ENCODE peak calls at places on chromosomes 5 and 9, in ten cellular contexts. One of them, this sample, is unnamed.

GRCh38 chr9:107975426-107976010 is 485.9 kb upstream of the KLF4 start:
- DNase-seq in neuronal stem cell: no peak
- DNase-seq in IMR-90: no peak
- DNase-seq in endothelial cell of umbilical vein: no peak
- DNase-seq in H9: no peak
- DNase-seq in PC-3: no peak
- DNase-seq in H1: no peak
- DNase-seq in HCT116: no peak
- DNase-seq in fibroblast of lung: no peak
- DNase-seq in endodermal cell: no peak
- DNase-seq in this sample: no peak

GRCh38 chr5:11062379-11062778 is 301.3 kb upstream of the DAP start:
- DNase-seq in PC-3: peak
- DNase-seq in neuronal stem cell: no peak
- DNase-seq in H9: no peak
- DNase-seq in HCT116: no peak
- DNase-seq in endodermal cell: no peak
- DNase-seq in H1: no peak
- DNase-seq in fibroblast of lung: peak
- DNase-seq in IMR-90: peak
- DNase-seq in endothelial cell of umbilical vein: no peak
- DNase-seq in this sample: no peak

GRCh38 chr5:43631182-43631910 is 28.4 kb downstream of the NNT start:
- DNase-seq in PC-3: peak
- DNase-seq in HCT116: peak
- DNase-seq in fibroblast of lung: peak
- DNase-seq in IMR-90: peak
- DNase-seq in H1: no peak
- DNase-seq in endothelial cell of umbilical vein: peak
- DNase-seq in H9: peak
- DNase-seq in neuronal stem cell: peak
- DNase-seq in endodermal cell: peak
- DNase-seq in this sample: peak

GRCh38 chr9:126523621-126524111 is 90.1 kb upstream of the LMX1B start:
- DNase-seq in PC-3: no peak
- DNase-seq in fibroblast of lung: no peak
- DNase-seq in endodermal cell: no peak
- DNase-seq in IMR-90: no peak
- DNase-seq in neuronal stem cell: no peak
- DNase-seq in H9: no peak
- DNase-seq in H1: no peak
- DNase-seq in HCT116: no peak
- DNase-seq in endothelial cell of umbilical vein: no peak
- DNase-seq in this sample: peak

GRCh38 chr5:167982-168660 is 23.2 kb upstream of the LRRC14B start:
- DNase-seq in H1: no peak
- DNase-seq in endothelial cell of umbilical vein: peak
- DNase-seq in fibroblast of lung: peak
- DNase-seq in neuronal stem cell: no peak
- DNase-seq in endodermal cell: no peak
- DNase-seq in H9: peak
- DNase-seq in IMR-90: peak
- DNase-seq in PC-3: peak
- DNase-seq in HCT116: no peak
- DNase-seq in this sample: no peak

GRCh38 chr5:100992354-100992753 is 89.3 kb upstream of the ST8SIA4 start:
- DNase-seq in HCT116: no peak
- DNase-seq in fibroblast of lung: no peak
- DNase-seq in endothelial cell of umbilical vein: no peak
- DNase-seq in PC-3: no peak
- DNase-seq in H9: no peak
- DNase-seq in neuronal stem cell: no peak
- DNase-seq in H1: no peak
- DNase-seq in IMR-90: no peak
- DNase-seq in endodermal cell: no peak
- DNase-seq in this sample: no peak

GRCh38 chr5:15926586-15926985 is 253.0 kb downstream of the MARCHF11 start:
- DNase-seq in HCT116: no peak
- DNase-seq in endothelial cell of umbilical vein: no peak
- DNase-seq in endodermal cell: no peak
- DNase-seq in PC-3: no peak
- DNase-seq in H9: no peak
- DNase-seq in fibroblast of lung: peak
- DNase-seq in H1: no peak
- DNase-seq in IMR-90: peak
- DNase-seq in neuronal stem cell: no peak
- DNase-seq in this sample: no peak

GRCh38 chr9:81607593-81608288 is 81.6 kb downstream of the TLE1 start:
- DNase-seq in PC-3: no peak
- DNase-seq in endodermal cell: no peak
- DNase-seq in endothelial cell of umbilical vein: no peak
- DNase-seq in IMR-90: no peak
- DNase-seq in HCT116: no peak
- DNase-seq in neuronal stem cell: no peak
- DNase-seq in H1: no peak
- DNase-seq in H9: no peak
- DNase-seq in fibroblast of lung: no peak
- DNase-seq in this sample: no peak

GRCh38 chr5:61245486-61245885 is 83.2 kb upstream of the SMIM15 start:
- DNase-seq in HCT116: no peak
- DNase-seq in fibroblast of lung: peak
- DNase-seq in IMR-90: peak
- DNase-seq in H1: no peak
- DNase-seq in H9: no peak
- DNase-seq in neuronal stem cell: no peak
- DNase-seq in endodermal cell: no peak
- DNase-seq in PC-3: no peak
- DNase-seq in endothelial cell of umbilical vein: no peak
- DNase-seq in this sample: peak

GRCh38 chr5:147509710-147510651 is at the start of gene DPYSL3:
- DNase-seq in neuronal stem cell: peak
- DNase-seq in PC-3: peak
- DNase-seq in HCT116: peak
- DNase-seq in H9: peak
- DNase-seq in H1: peak
- DNase-seq in fibroblast of lung: peak
- DNase-seq in endothelial cell of umbilical vein: peak
- DNase-seq in endodermal cell: peak
- DNase-seq in IMR-90: peak
- DNase-seq in this sample: peak

GRCh38 chr5:148374693-148375360 is 8.9 kb upstream of the FBXO38 start:
- DNase-seq in HCT116: peak
- DNase-seq in PC-3: peak
- DNase-seq in endodermal cell: peak
- DNase-seq in neuronal stem cell: peak
- DNase-seq in H9: peak
- DNase-seq in endothelial cell of umbilical vein: peak
- DNase-seq in IMR-90: peak
- DNase-seq in H1: peak
- DNase-seq in fibroblast of lung: peak
- DNase-seq in this sample: peak

GRCh38 chr9:22617156-22617555 is 170.5 kb downstream of the DMRTA1 start:
- DNase-seq in fibroblast of lung: no peak
- DNase-seq in endodermal cell: no peak
- DNase-seq in H9: no peak
- DNase-seq in IMR-90: no peak
- DNase-seq in HCT116: no peak
- DNase-seq in endothelial cell of umbilical vein: no peak
- DNase-seq in neuronal stem cell: no peak
- DNase-seq in PC-3: peak
- DNase-seq in H1: no peak
- DNase-seq in this sample: no peak

DNA sequence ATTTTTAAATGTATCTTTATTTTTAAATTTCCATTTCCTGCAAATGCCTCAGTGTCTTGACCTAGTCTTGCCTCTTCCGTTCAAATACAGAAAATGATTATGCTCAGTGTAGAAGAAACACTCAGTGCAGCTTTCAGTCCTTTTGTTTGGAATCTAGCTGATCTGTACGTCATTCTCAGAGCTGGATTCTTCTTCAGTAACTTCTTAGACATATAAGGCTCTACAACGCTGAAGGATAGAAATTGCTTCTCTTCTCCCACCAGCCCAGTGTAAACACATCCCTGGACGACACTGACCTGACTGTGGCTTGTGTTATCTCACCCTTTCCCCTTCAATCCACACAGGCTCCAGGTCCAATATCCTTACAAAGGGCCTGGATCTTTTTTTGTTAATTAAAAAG is 3.2 kb upstream of the ALDH1B1 start:
- DNase-seq in H9: no peak
- DNase-seq in IMR-90: peak
- DNase-seq in neuronal stem cell: no peak
- DNase-seq in H1: no peak
- DNase-seq in endothelial cell of umbilical vein: no peak
- DNase-seq in HCT116: no peak
- DNase-seq in endodermal cell: no peak
- DNase-seq in fibroblast of lung: peak
- DNase-seq in PC-3: no peak
- DNase-seq in this sample: no peak
- H3K9ac ChIP-seq in H9: no peak
- H3K9ac ChIP-seq in IMR-90: no peak
- H3K9ac ChIP-seq in neuronal stem cell: no peak
- H3K9ac ChIP-seq in H1: no peak
- H3K9ac ChIP-seq in endothelial cell of umbilical vein: no peak
- H3K9ac ChIP-seq in HCT116: no peak
- H3K9ac ChIP-seq in endodermal cell: no peak
- H3K9ac ChIP-seq in fibroblast of lung: no peak
- H3K9ac ChIP-seq in PC-3: no peak
- H3K9ac ChIP-seq in this sample: no peak

GRCh38 chr5:135393691-135394090 is 5.3 kb downstream of the MACROH2A1 start:
- DNase-seq in H1: no peak
- DNase-seq in endodermal cell: no peak
- DNase-seq in PC-3: no peak
- DNase-seq in endothelial cell of umbilical vein: no peak
- DNase-seq in IMR-90: peak
- DNase-seq in H9: no peak
- DNase-seq in fibroblast of lung: peak
- DNase-seq in HCT116: no peak
- DNase-seq in neuronal stem cell: no peak
- DNase-seq in this sample: no peak
- H3K9ac ChIP-seq in H1: no peak
- H3K9ac ChIP-seq in endodermal cell: no peak
- H3K9ac ChIP-seq in PC-3: no peak
- H3K9ac ChIP-seq in endothelial cell of umbilical vein: no peak
- H3K9ac ChIP-seq in IMR-90: no peak
- H3K9ac ChIP-seq in H9: no peak
- H3K9ac ChIP-seq in fibroblast of lung: no peak
- H3K9ac ChIP-seq in HCT116: no peak
- H3K9ac ChIP-seq in neuronal stem cell: no peak
- H3K9ac ChIP-seq in this sample: no peak

GRCh38 chr5:154756871-154757646 is 1.9 kb downstream of the LARP1 start:
- DNase-seq in H9: no peak
- DNase-seq in PC-3: peak
- DNase-seq in neuronal stem cell: peak
- DNase-seq in HCT116: no peak
- DNase-seq in endothelial cell of umbilical vein: peak
- DNase-seq in fibroblast of lung: peak
- DNase-seq in IMR-90: peak
- DNase-seq in H1: no peak
- DNase-seq in endodermal cell: peak
- DNase-seq in this sample: peak

GRCh38 chr5:154757647-154758406 is 2.6 kb downstream of the LARP1 start:
- DNase-seq in H9: no peak
- DNase-seq in endothelial cell of umbilical vein: peak
- DNase-seq in fibroblast of lung: no peak
- DNase-seq in H1: no peak
- DNase-seq in PC-3: peak
- DNase-seq in endodermal cell: no peak
- DNase-seq in IMR-90: peak
- DNase-seq in HCT116: no peak
- DNase-seq in neuronal stem cell: no peak
- DNase-seq in this sample: no peak

GRCh38 chr5:154758501-154758900 is 3.3 kb downstream of the LARP1 start:
- DNase-seq in neuronal stem cell: no peak
- DNase-seq in fibroblast of lung: peak
- DNase-seq in IMR-90: peak
- DNase-seq in PC-3: no peak
- DNase-seq in H1: no peak
- DNase-seq in endodermal cell: no peak
- DNase-seq in HCT116: no peak
- DNase-seq in H9: no peak
- DNase-seq in endothelial cell of umbilical vein: no peak
- DNase-seq in this sample: no peak

GRCh38 chr5:154761062-154761740 is 6.0 kb downstream of the LARP1 start:
- DNase-seq in H1: no peak
- DNase-seq in PC-3: no peak
- DNase-seq in fibroblast of lung: no peak
- DNase-seq in endothelial cell of umbilical vein: no peak
- DNase-seq in H9: no peak
- DNase-seq in neuronal stem cell: no peak
- DNase-seq in IMR-90: no peak
- DNase-seq in endodermal cell: peak
- DNase-seq in HCT116: no peak
- DNase-seq in this sample: no peak

DNA sequence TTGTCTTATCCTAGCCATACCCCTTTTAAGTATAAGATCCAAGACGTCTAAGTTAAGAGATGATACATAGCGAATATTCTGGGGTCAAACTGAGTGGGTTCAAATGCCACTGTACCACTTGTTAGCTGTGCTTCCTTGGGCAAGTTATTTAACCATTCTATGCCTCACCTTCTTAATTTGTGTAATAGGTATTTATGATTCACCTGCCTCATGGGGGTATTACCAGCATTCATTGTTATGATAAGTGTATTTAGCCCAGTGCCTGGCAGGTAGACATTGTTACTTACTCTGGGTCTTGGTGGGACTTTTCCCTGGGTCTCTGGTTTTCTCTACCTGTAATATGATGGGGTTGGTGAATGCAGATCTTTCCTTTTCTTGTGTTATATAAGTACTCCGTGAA is 3.8 kb downstream of the LARP1 start:
- DNase-seq in PC-3: peak
- DNase-seq in H1: no peak
- DNase-seq in IMR-90: no peak
- DNase-seq in endodermal cell: no peak
- DNase-seq in HCT116: no peak
- DNase-seq in fibroblast of lung: no peak
- DNase-seq in endothelial cell of umbilical vein: no peak
- DNase-seq in neuronal stem cell: no peak
- DNase-seq in H9: no peak
- DNase-seq in this sample: no peak
- H3K9ac ChIP-seq in PC-3: peak
- H3K9ac ChIP-seq in H1: peak
- H3K9ac ChIP-seq in IMR-90: no peak
- H3K9ac ChIP-seq in endodermal cell: no peak
- H3K9ac ChIP-seq in HCT116: no peak
- H3K9ac ChIP-seq in fibroblast of lung: no peak
- H3K9ac ChIP-seq in endothelial cell of umbilical vein: no peak
- H3K9ac ChIP-seq in neuronal stem cell: no peak
- H3K9ac ChIP-seq in H9: peak
- H3K9ac ChIP-seq in this sample: no peak

GRCh38 chr5:145752534-145752933 is 82.6 kb downstream of the PRELID2 start:
- DNase-seq in fibroblast of lung: no peak
- DNase-seq in PC-3: no peak
- DNase-seq in endothelial cell of umbilical vein: no peak
- DNase-seq in H9: no peak
- DNase-seq in IMR-90: no peak
- DNase-seq in HCT116: no peak
- DNase-seq in neuronal stem cell: no peak
- DNase-seq in endodermal cell: no peak
- DNase-seq in H1: no peak
- DNase-seq in this sample: no peak

GRCh38 chr5:145750194-145750593 is 84.9 kb downstream of the PRELID2 start:
- DNase-seq in endodermal cell: no peak
- DNase-seq in endothelial cell of umbilical vein: no peak
- DNase-seq in PC-3: no peak
- DNase-seq in H9: no peak
- DNase-seq in HCT116: no peak
- DNase-seq in neuronal stem cell: no peak
- DNase-seq in fibroblast of lung: peak
- DNase-seq in IMR-90: no peak
- DNase-seq in H1: no peak
- DNase-seq in this sample: no peak

GRCh38 chr5:145752947-145753346 is 82.2 kb downstream of the PRELID2 start:
- DNase-seq in IMR-90: peak
- DNase-seq in endodermal cell: no peak
- DNase-seq in fibroblast of lung: peak
- DNase-seq in PC-3: no peak
- DNase-seq in H9: no peak
- DNase-seq in endothelial cell of umbilical vein: peak
- DNase-seq in neuronal stem cell: no peak
- DNase-seq in H1: no peak
- DNase-seq in HCT116: no peak
- DNase-seq in this sample: no peak
- H3K9ac ChIP-seq in IMR-90: no peak
- H3K9ac ChIP-seq in endodermal cell: no peak
- H3K9ac ChIP-seq in fibroblast of lung: no peak
- H3K9ac ChIP-seq in PC-3: no peak
- H3K9ac ChIP-seq in H9: no peak
- H3K9ac ChIP-seq in endothelial cell of umbilical vein: no peak
- H3K9ac ChIP-seq in neuronal stem cell: no peak
- H3K9ac ChIP-seq in H1: no peak
- H3K9ac ChIP-seq in HCT116: no peak
- H3K9ac ChIP-seq in this sample: no peak